ENCODE peak calls at places on chromosomes 5 and 9, in six cellular contexts. Y is CD4-positive, CD25-positive, alpha-beta regulatory T cell; J is foreskin fibroblast; X is breast epithelium; L is AG08395; G is GM12864. R is an unnamed sample.

GRCh38 chr5:6302684-6303083 is 75.7 kb downstream of the MED10 start:
- DNase-seq in Y (no peak), J (no peak), X (no peak), L (no peak), G (no peak), R (no peak)

GRCh38 chr5:108749130-108749861 is 1.6 kb downstream of the FER start:
- DNase-seq in Y (peak; percentile 20), J (peak; percentile 39), X (no peak), L (peak; percentile 59), G (no peak), R (peak; percentile 36)

GRCh38 chr5:178551059-178551458 is 39.1 kb downstream of the COL23A1 start:
- DNase-seq in Y (peak; percentile 15), J (peak; percentile 42), X (no peak), L (no peak), G (no peak), R (no peak)

GRCh38 chr9:125942111-125942510 is 194.9 kb downstream of the PBX3 start:
- DNase-seq in Y (no peak), J (peak; percentile 22), X (no peak), L (no peak), G (no peak), R (no peak)

GRCh38 chr9:95023217-95024003 is 294.1 kb downstream of the FANCC start:
- DNase-seq in Y (no peak), J (peak; percentile 88), X (no peak), L (peak; percentile 71), G (no peak), R (no peak)

GRCh38 chr9:116275418-116276295 is 122.1 kb downstream of the PAPPA start:
- DNase-seq in Y (no peak), J (peak; percentile 47), X (no peak), L (peak; percentile 31), G (no peak), R (no peak)

GRCh38 chr9:8842402-8843193 is 1043.0 kb upstream of the DMAC1 start:
- DNase-seq in Y (no peak), J (no peak), X (no peak), L (no peak), G (no peak), R (no peak)

GRCh38 chr5:108818613-108819272 is 71.0 kb downstream of the FER start:
- DNase-seq in Y (peak; percentile 28), J (peak; percentile 47), X (no peak), L (peak; percentile 54), G (peak; percentile 12), R (no peak)

GRCh38 chr9:130728721-130729120 is 35.1 kb downstream of the EXOSC2 start:
- DNase-seq in Y (no peak), J (peak; percentile 68), X (no peak), L (peak; percentile 28), G (no peak), R (no peak)

GRCh38 chr5:17127743-17128231 is 89.6 kb upstream of the BASP1 start:
- DNase-seq in Y (no peak), J (peak; percentile 85), X (no peak), L (peak; percentile 88), G (no peak), R (no peak)

GRCh38 chr9:93097496-93098205 is 1.6 kb downstream of the CARD19 start:
- DNase-seq in Y (no peak), J (peak; percentile 45), X (no peak), L (no peak), G (no peak), R (no peak)

GRCh38 chr5:206406-206805 is 11.5 kb downstream of the CCDC127 start:
- DNase-seq in Y (no peak), J (peak; percentile 75), X (no peak), L (no peak), G (no peak), R (no peak)

GRCh38 chr5:149452665-149453617 is 73.8 kb upstream of the IL17B start:
- DNase-seq in Y (no peak), J (peak; percentile 97), X (peak; percentile 84), L (peak; percentile 95), G (no peak), R (no peak)

GRCh38 chr5:151733727-151734408 is 24.6 kb downstream of the ATOX1 start:
- DNase-seq in Y (no peak), J (peak; percentile 46), X (no peak), L (peak; percentile 72), G (no peak), R (no peak)

GRCh38 chr5:71782771-71783770 is 64.0 kb downstream of the CARTPT start:
- DNase-seq in Y (peak; percentile 71), J (peak; percentile 91), X (peak; percentile 59), L (peak; percentile 80), G (peak; percentile 35), R (peak; percentile 89)

GRCh38 chr5:149834246-149834855 is 104.2 kb downstream of the PPARGC1B start:
- DNase-seq in Y (peak; percentile 86), J (peak; percentile 90), X (peak; percentile 46), L (peak; percentile 83), G (peak; percentile 62), R (peak; percentile 58)

GRCh38 chr9:114132550-114132918 is 22.8 kb upstream of the COL27A1 start:
- DNase-seq in Y (no peak), J (no peak), X (no peak), L (no peak), G (no peak), R (no peak)

GRCh38 chr5:135830384-135831275 is 3.8 kb upstream of the SLC25A48 start:
- DNase-seq in Y (no peak), J (no peak), X (no peak), L (no peak), G (no peak), R (no peak)

GRCh38 chr5:65066385-65066784 is 297.7 kb downstream of the CWC27 start:
- DNase-seq in Y (no peak), J (peak; percentile 49), X (peak; percentile 69), L (no peak), G (no peak), R (no peak)

GRCh38 chr9:91603940-91604339 is 180.3 kb upstream of the NFIL3 start:
- DNase-seq in Y (no peak), J (no peak), X (no peak), L (no peak), G (no peak), R (no peak)

GRCh38 chr5:149002761-149003689 is 59.8 kb downstream of the SH3TC2 start:
- DNase-seq in Y (no peak), J (peak; percentile 76), X (no peak), L (peak; percentile 60), G (no peak), R (no peak)

GRCh38 chr5:172859966-172860365 is 25.9 kb downstream of the ERGIC1 start:
- DNase-seq in Y (no peak), J (no peak), X (no peak), L (no peak), G (no peak), R (no peak)

GRCh38 chr5:172421-172820 is 18.9 kb upstream of the LRRC14B start:
- DNase-seq in Y (no peak), J (no peak), X (no peak), L (no peak), G (no peak), R (no peak)

GRCh38 chr9:14296462-14296861 is 17.5 kb downstream of the NFIB start:
- DNase-seq in Y (no peak), J (no peak), X (no peak), L (no peak), G (no peak), R (no peak)

R was measured in NCI-H146.